ENCODE peak calls at places on chromosomes 7 and 10, in seven cellular contexts. V is anterior cingulate cortex, N is COR-L47, P is iPS DF 19.7, C is cardiac fibroblast, F is NCI-H187, W is SK-MEL-5. B is an unnamed sample.

GRCh38 chr10:88110355-88110754 is 246.9 kb downstream of the PTEN start:
- DNase-seq in W (no peak), C (peak; percentile 79), P (no peak), N (no peak), V (no peak), F (no peak), B (no peak)

GRCh38 chr7:117259626-117260025 is 63.2 kb downstream of the WNT2 start:
- DNase-seq in W (no peak), F (no peak), C (peak; percentile 69), V (no peak), P (no peak), N (no peak), B (no peak)

GRCh38 chr7:155190608-155191536 is 106.8 kb upstream of the INSIG1 start:
- DNase-seq in P (no peak), C (peak; percentile 36), W (peak; percentile 38), V (no peak), N (no peak), F (no peak), B (no peak)

GRCh38 chr10:541750-542371 is 147.6 kb downstream of the DIP2C start:
- DNase-seq in W (no peak), C (no peak), F (peak; percentile 38), V (no peak), P (no peak), N (peak; percentile 41), B (no peak)

GRCh38 chr10:51699145-51699474 is 285 bp downstream of the CSTF2T start:
- DNase-seq in C (no peak), W (no peak), F (no peak), N (no peak), V (no peak), P (no peak), B (no peak)

GRCh38 chr10:109871476-109871875 is 51.8 kb downstream of the XPNPEP1 start:
- DNase-seq in N (no peak), F (no peak), W (no peak), V (no peak), C (no peak), P (no peak), B (no peak)

GRCh38 chr7:157043745-157044144 is 33.3 kb upstream of the MNX1 start:
- DNase-seq in W (no peak), P (no peak), N (no peak), V (no peak), C (peak; percentile 58), F (no peak), B (no peak)

GRCh38 chr10:77392851-77393250 is 244.8 kb downstream of the KCNMA1 start:
- DNase-seq in C (peak; percentile 99), N (no peak), W (no peak), V (no peak), F (no peak), P (no peak), B (no peak)

GRCh38 chr10:5423774-5424173 is 11.4 kb downstream of the NET1 start:
- DNase-seq in N (no peak), P (no peak), C (no peak), W (peak; percentile 60), V (no peak), F (no peak), B (no peak)

GRCh38 chr7:861222-861621 is 15.1 kb upstream of the GET4 start:
- DNase-seq in W (no peak), F (no peak), N (no peak), P (no peak), C (no peak), V (no peak), B (no peak)

GRCh38 chr10:31754803-31755624 is 173.6 kb downstream of the ARHGAP12 start:
- DNase-seq in W (no peak), V (no peak), P (peak; percentile 71), C (peak; percentile 43), F (no peak), N (no peak), B (no peak)

GRCh38 chr10:110861930-110862677 is 9.6 kb upstream of the PDCD4 start:
- DNase-seq in N (no peak), P (no peak), F (no peak), C (no peak), W (no peak), V (no peak), B (no peak)